ENCODE peak calls at places on chromosome 13, in six cellular contexts. One of them, this sample, is unnamed.
A peak's percentile ranks its signal among the peaks of the same experiment; 100 is the strongest.

GRCh38 chr13:90702050-90702449 is 645.4 kb upstream of the MIR17HG start:
- DNase-seq in stimulated activated CD4-positive, alpha-beta T cell treated with anti-CD3 and anti-CD28 coated beads, TNF-alpha, amount 100 ng/mL, for 24 hours: no peak
- DNase-seq in HCT116: no peak
- DNase-seq in HFF-Myc: no peak
- DNase-seq in RCC 7860: no peak
- DNase-seq in lung: no peak
- DNase-seq in this sample: no peak

GRCh38 chr13:94427313-94427712 is 52.2 kb downstream of the DCT start:
- DNase-seq in HFF-Myc: no peak
- DNase-seq in lung: no peak
- DNase-seq in HCT116: no peak
- DNase-seq in RCC 7860: no peak
- DNase-seq in stimulated activated CD4-positive, alpha-beta T cell treated with anti-CD3 and anti-CD28 coated beads, TNF-alpha, amount 100 ng/mL, for 24 hours: no peak
- DNase-seq in this sample: no peak

GRCh38 chr13:49625392-49626137 is 2.7 kb upstream of the ARL11 start:
- DNase-seq in lung: peak; percentile 40
- DNase-seq in HCT116: no peak
- DNase-seq in RCC 7860: peak; percentile 8
- DNase-seq in stimulated activated CD4-positive, alpha-beta T cell treated with anti-CD3 and anti-CD28 coated beads, TNF-alpha, amount 100 ng/mL, for 24 hours: no peak
- DNase-seq in HFF-Myc: no peak
- DNase-seq in this sample: no peak

GRCh38 chr13:29362849-29363604 is 232.5 kb downstream of the SLC7A1 start:
- DNase-seq in RCC 7860: peak; percentile 8
- DNase-seq in HCT116: peak; percentile 28
- DNase-seq in HFF-Myc: peak; percentile 46
- DNase-seq in lung: no peak
- DNase-seq in stimulated activated CD4-positive, alpha-beta T cell treated with anti-CD3 and anti-CD28 coated beads, TNF-alpha, amount 100 ng/mL, for 24 hours: peak; percentile 16
- DNase-seq in this sample: peak; percentile 49

GRCh38 chr13:99961634-99962033 is 9.9 kb downstream of the ZIC5 start:
- DNase-seq in stimulated activated CD4-positive, alpha-beta T cell treated with anti-CD3 and anti-CD28 coated beads, TNF-alpha, amount 100 ng/mL, for 24 hours: no peak
- DNase-seq in HFF-Myc: no peak
- DNase-seq in RCC 7860: no peak
- DNase-seq in HCT116: no peak
- DNase-seq in lung: no peak
- DNase-seq in this sample: no peak

GRCh38 chr13:60700994-60701393 is 304.0 kb downstream of the TDRD3 start:
- DNase-seq in lung: no peak
- DNase-seq in RCC 7860: no peak
- DNase-seq in stimulated activated CD4-positive, alpha-beta T cell treated with anti-CD3 and anti-CD28 coated beads, TNF-alpha, amount 100 ng/mL, for 24 hours: no peak
- DNase-seq in HFF-Myc: no peak
- DNase-seq in HCT116: no peak
- DNase-seq in this sample: no peak

GRCh38 chr13:74886496-74886895 is 595.5 kb downstream of the TBC1D4 start:
- DNase-seq in HFF-Myc: no peak
- DNase-seq in stimulated activated CD4-positive, alpha-beta T cell treated with anti-CD3 and anti-CD28 coated beads, TNF-alpha, amount 100 ng/mL, for 24 hours: no peak
- DNase-seq in lung: no peak
- DNase-seq in RCC 7860: no peak
- DNase-seq in HCT116: no peak
- DNase-seq in this sample: no peak

GRCh38 chr13:98651716-98652115 is 74.8 kb upstream of the STK24 start:
- DNase-seq in lung: no peak
- DNase-seq in HFF-Myc: no peak
- DNase-seq in HCT116: no peak
- DNase-seq in stimulated activated CD4-positive, alpha-beta T cell treated with anti-CD3 and anti-CD28 coated beads, TNF-alpha, amount 100 ng/mL, for 24 hours: no peak
- DNase-seq in RCC 7860: no peak
- DNase-seq in this sample: no peak

GRCh38 chr13:25171517-25172302 is at the start of gene AMER2:
- DNase-seq in lung: no peak
- DNase-seq in stimulated activated CD4-positive, alpha-beta T cell treated with anti-CD3 and anti-CD28 coated beads, TNF-alpha, amount 100 ng/mL, for 24 hours: peak; percentile 12
- DNase-seq in RCC 7860: no peak
- DNase-seq in HCT116: no peak
- DNase-seq in HFF-Myc: no peak
- DNase-seq in this sample: no peak

GRCh38 chr13:37598572-37598971 is at the start of gene POSTN:
- DNase-seq in lung: no peak
- DNase-seq in RCC 7860: no peak
- DNase-seq in HFF-Myc: no peak
- DNase-seq in HCT116: no peak
- DNase-seq in stimulated activated CD4-positive, alpha-beta T cell treated with anti-CD3 and anti-CD28 coated beads, TNF-alpha, amount 100 ng/mL, for 24 hours: no peak
- DNase-seq in this sample: no peak

GRCh38 chr13:99085139-99085845 is 107.4 kb upstream of the DOCK9 start:
- DNase-seq in HCT116: no peak
- DNase-seq in HFF-Myc: no peak
- DNase-seq in lung: no peak
- DNase-seq in RCC 7860: no peak
- DNase-seq in stimulated activated CD4-positive, alpha-beta T cell treated with anti-CD3 and anti-CD28 coated beads, TNF-alpha, amount 100 ng/mL, for 24 hours: no peak
- DNase-seq in this sample: no peak

GRCh38 chr13:110396913-110397379 is 89.9 kb downstream of the COL4A2 start:
- DNase-seq in lung: peak; percentile 75
- DNase-seq in HFF-Myc: peak; percentile 98
- DNase-seq in RCC 7860: peak; percentile 96
- DNase-seq in HCT116: no peak
- DNase-seq in stimulated activated CD4-positive, alpha-beta T cell treated with anti-CD3 and anti-CD28 coated beads, TNF-alpha, amount 100 ng/mL, for 24 hours: no peak
- DNase-seq in this sample: no peak

GRCh38 chr13:98592353-98592740 is 15.4 kb upstream of the STK24 start:
- DNase-seq in HCT116: no peak
- DNase-seq in lung: no peak
- DNase-seq in stimulated activated CD4-positive, alpha-beta T cell treated with anti-CD3 and anti-CD28 coated beads, TNF-alpha, amount 100 ng/mL, for 24 hours: no peak
- DNase-seq in RCC 7860: no peak
- DNase-seq in HFF-Myc: no peak
- DNase-seq in this sample: no peak

GRCh38 chr13:76663941-76664340 is 222.3 kb downstream of the KCTD12 start:
- DNase-seq in RCC 7860: no peak
- DNase-seq in lung: no peak
- DNase-seq in HCT116: no peak
- DNase-seq in HFF-Myc: no peak
- DNase-seq in stimulated activated CD4-positive, alpha-beta T cell treated with anti-CD3 and anti-CD28 coated beads, TNF-alpha, amount 100 ng/mL, for 24 hours: no peak
- DNase-seq in this sample: peak; percentile 39

GRCh38 chr13:101150998-101151397 is 265.3 kb downstream of the NALCN start:
- DNase-seq in HFF-Myc: no peak
- DNase-seq in RCC 7860: no peak
- DNase-seq in lung: no peak
- DNase-seq in HCT116: no peak
- DNase-seq in stimulated activated CD4-positive, alpha-beta T cell treated with anti-CD3 and anti-CD28 coated beads, TNF-alpha, amount 100 ng/mL, for 24 hours: no peak
- DNase-seq in this sample: no peak

GRCh38 chr13:98509271-98510155 is 67.4 kb downstream of the STK24 start:
- DNase-seq in stimulated activated CD4-positive, alpha-beta T cell treated with anti-CD3 and anti-CD28 coated beads, TNF-alpha, amount 100 ng/mL, for 24 hours: peak; percentile 42
- DNase-seq in HCT116: peak; percentile 63
- DNase-seq in RCC 7860: peak; percentile 66
- DNase-seq in HFF-Myc: peak; percentile 75
- DNase-seq in lung: peak; percentile 44
- DNase-seq in this sample: peak; percentile 88

GRCh38 chr13:21567714-21568113 is 36.3 kb downstream of the MICU2 start:
- DNase-seq in RCC 7860: peak; percentile 39
- DNase-seq in HFF-Myc: no peak
- DNase-seq in lung: no peak
- DNase-seq in stimulated activated CD4-positive, alpha-beta T cell treated with anti-CD3 and anti-CD28 coated beads, TNF-alpha, amount 100 ng/mL, for 24 hours: no peak
- DNase-seq in HCT116: no peak
- DNase-seq in this sample: peak; percentile 46

GRCh38 chr13:99960663-99961440 is 10.7 kb downstream of the ZIC5 start:
- DNase-seq in HCT116: no peak
- DNase-seq in stimulated activated CD4-positive, alpha-beta T cell treated with anti-CD3 and anti-CD28 coated beads, TNF-alpha, amount 100 ng/mL, for 24 hours: no peak
- DNase-seq in lung: no peak
- DNase-seq in HFF-Myc: no peak
- DNase-seq in RCC 7860: no peak
- DNase-seq in this sample: no peak

GRCh38 chr13:32254916-32255743 is 60.0 kb downstream of the ZAR1L start:
- DNase-seq in lung: no peak
- DNase-seq in stimulated activated CD4-positive, alpha-beta T cell treated with anti-CD3 and anti-CD28 coated beads, TNF-alpha, amount 100 ng/mL, for 24 hours: no peak
- DNase-seq in HCT116: no peak
- DNase-seq in RCC 7860: no peak
- DNase-seq in HFF-Myc: no peak
- DNase-seq in this sample: no peak

GRCh38 chr13:110640591-110641029 is 25.3 kb downstream of the NAXD start:
- DNase-seq in stimulated activated CD4-positive, alpha-beta T cell treated with anti-CD3 and anti-CD28 coated beads, TNF-alpha, amount 100 ng/mL, for 24 hours: no peak
- DNase-seq in HFF-Myc: no peak
- DNase-seq in HCT116: no peak
- DNase-seq in lung: no peak
- DNase-seq in RCC 7860: peak; percentile 16
- DNase-seq in this sample: no peak

GRCh38 chr13:28534210-28534609 is 39.3 kb upstream of the FLT1 start:
- DNase-seq in lung: no peak
- DNase-seq in HFF-Myc: no peak
- DNase-seq in HCT116: no peak
- DNase-seq in RCC 7860: no peak
- DNase-seq in stimulated activated CD4-positive, alpha-beta T cell treated with anti-CD3 and anti-CD28 coated beads, TNF-alpha, amount 100 ng/mL, for 24 hours: no peak
- DNase-seq in this sample: peak; percentile 21

GRCh38 chr13:29587645-29588044 is 7.8 kb downstream of the SLC7A1 start:
- DNase-seq in lung: no peak
- DNase-seq in stimulated activated CD4-positive, alpha-beta T cell treated with anti-CD3 and anti-CD28 coated beads, TNF-alpha, amount 100 ng/mL, for 24 hours: no peak
- DNase-seq in HFF-Myc: no peak
- DNase-seq in RCC 7860: peak; percentile 13
- DNase-seq in HCT116: no peak
- DNase-seq in this sample: no peak

GRCh38 chr13:44211286-44211685 is 162.3 kb upstream of the SERP2 start:
- DNase-seq in RCC 7860: no peak
- DNase-seq in HFF-Myc: no peak
- DNase-seq in lung: no peak
- DNase-seq in HCT116: no peak
- DNase-seq in stimulated activated CD4-positive, alpha-beta T cell treated with anti-CD3 and anti-CD28 coated beads, TNF-alpha, amount 100 ng/mL, for 24 hours: no peak
- DNase-seq in this sample: no peak

GRCh38 chr13:108947551-108948030 is 318.2 kb downstream of the MYO16 start:
- DNase-seq in HCT116: no peak
- DNase-seq in lung: no peak
- DNase-seq in RCC 7860: no peak
- DNase-seq in HFF-Myc: peak; percentile 86
- DNase-seq in stimulated activated CD4-positive, alpha-beta T cell treated with anti-CD3 and anti-CD28 coated beads, TNF-alpha, amount 100 ng/mL, for 24 hours: no peak
- DNase-seq in this sample: no peak

GRCh38 chr13:48222358-48223015 is 10.5 kb upstream of the ITM2B start:
- DNase-seq in lung: peak; percentile 34
- DNase-seq in RCC 7860: peak; percentile 14
- DNase-seq in HCT116: no peak
- DNase-seq in stimulated activated CD4-positive, alpha-beta T cell treated with anti-CD3 and anti-CD28 coated beads, TNF-alpha, amount 100 ng/mL, for 24 hours: no peak
- DNase-seq in HFF-Myc: no peak
- DNase-seq in this sample: peak; percentile 87

GRCh38 chr13:100517706-100518105 is 70.9 kb downstream of the GGACT start:
- DNase-seq in HFF-Myc: no peak
- DNase-seq in RCC 7860: no peak
- DNase-seq in lung: no peak
- DNase-seq in stimulated activated CD4-positive, alpha-beta T cell treated with anti-CD3 and anti-CD28 coated beads, TNF-alpha, amount 100 ng/mL, for 24 hours: no peak
- DNase-seq in HCT116: no peak
- DNase-seq in this sample: no peak